ENCODE peak calls at places on chromosomes 4 and X, in seven cellular contexts. B, W, P, F, D, Y and U are unnamed samples.
A peak's percentile ranks its signal among the peaks of the same experiment; 100 is the strongest.

GRCh38 chr4:99847362-99847976 is 30.8 kb downstream of the DAPP1 start:
- DNase-seq in B (peak; percentile 87), W (no peak), P (no peak), F (no peak), D (no peak), Y (no peak), U (no peak)

GRCh38 chr4:55447826-55448225 is 52.1 kb downstream of the TMEM165 start:
- DNase-seq in B (no peak), W (no peak), P (no peak), F (no peak), D (no peak), Y (no peak), U (no peak)

GRCh38 chrX:29687687-29688086 is 527.7 kb upstream of the MAGEB2 start:
- DNase-seq in B (no peak), W (no peak), P (no peak), F (no peak), D (no peak), Y (no peak), U (no peak)

GRCh38 chrX:71253253-71254091 is 468 bp downstream of the ZMYM3 start:
- DNase-seq in B (no peak), W (no peak), P (peak; percentile 67), F (peak; percentile 84), D (peak; percentile 13), Y (peak; percentile 78), U (peak; percentile 21)

GRCh38 chrX:2500681-2501151 is at the start of the genes DHRSX and ZBED1:
- DNase-seq in B (no peak), W (no peak), P (peak; percentile 83), F (peak; percentile 90), D (no peak), Y (peak; percentile 67), U (peak; percentile 44)

GRCh38 chrX:134600714-134601113 is 57.6 kb downstream of the PLAC1 start:
- DNase-seq in B (no peak), W (peak; percentile 46), P (no peak), F (no peak), D (no peak), Y (no peak), U (no peak)

GRCh38 chrX:130106071-130106470 is 4.2 kb downstream of the ELF4 start:
- DNase-seq in B (no peak), W (no peak), P (no peak), F (peak; percentile 9), D (no peak), Y (no peak), U (no peak)

GRCh38 chrX:123993326-123993725 is 31.8 kb downstream of the STAG2 start:
- DNase-seq in B (no peak), W (no peak), P (no peak), F (no peak), D (no peak), Y (no peak), U (no peak)

GRCh38 chr4:21790437-21791029 is 158.0 kb downstream of the KCNIP4 start:
- DNase-seq in B (no peak), W (peak; percentile 16), P (peak; percentile 7), F (peak; percentile 3), D (no peak), Y (no peak), U (no peak)

GRCh38 chrX:31572396-31572795 is 500.6 kb upstream of the FTHL17 start:
- DNase-seq in B (no peak), W (no peak), P (no peak), F (no peak), D (no peak), Y (no peak), U (no peak)

GRCh38 chrX:30673884-30674598 is 20.8 kb downstream of the GK start:
- DNase-seq in B (no peak), W (no peak), P (no peak), F (no peak), D (no peak), Y (no peak), U (no peak)

GRCh38 chr4:128832253-128832641 is 22.7 kb downstream of the JADE1 start:
- DNase-seq in B (no peak), W (no peak), P (no peak), F (no peak), D (no peak), Y (no peak), U (no peak)

GRCh38 chr4:128835498-128836222 is 26.2 kb downstream of the JADE1 start:
- DNase-seq in B (no peak), W (no peak), P (no peak), F (no peak), D (no peak), Y (no peak), U (no peak)

GRCh38 chr4:128827280-128827679 is 17.8 kb downstream of the JADE1 start:
- DNase-seq in B (no peak), W (no peak), P (no peak), F (no peak), D (no peak), Y (peak; percentile 39), U (no peak)

GRCh38 chr4:128830906-128831525 is 21.5 kb downstream of the JADE1 start:
- DNase-seq in B (no peak), W (no peak), P (no peak), F (no peak), D (no peak), Y (no peak), U (no peak)

GRCh38 chr4:128831526-128832252 is 22.2 kb downstream of the JADE1 start:
- DNase-seq in B (no peak), W (no peak), P (no peak), F (peak; percentile 32), D (peak; percentile 57), Y (no peak), U (no peak)
- TF ChIP-seq JUND in B (no peak), W (no peak), P (no peak), F (no peak), D (no peak), Y (no peak), U (no peak)

DNA sequence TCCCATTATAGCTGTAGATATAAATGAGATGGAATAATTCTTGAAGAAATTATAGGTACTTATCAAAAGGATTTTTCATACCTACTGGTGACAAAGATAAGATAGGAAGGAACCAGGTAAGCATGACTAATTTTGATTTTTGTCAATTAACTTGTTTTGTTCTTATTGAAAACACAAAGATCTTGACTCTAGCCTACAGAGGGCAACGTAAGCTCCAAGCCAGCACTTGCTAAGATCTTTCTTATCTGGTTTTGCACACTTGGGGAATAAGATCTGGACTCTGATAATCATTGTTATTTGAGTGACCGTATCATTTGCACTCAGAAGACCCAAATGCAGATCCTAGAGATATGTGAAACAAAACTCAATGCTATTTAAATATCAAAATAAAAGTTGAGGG is 223.4 kb downstream of the VEGFC start:
- DNase-seq in B (no peak), W (no peak), P (no peak), F (no peak), D (no peak), Y (no peak), U (no peak)
- TF ChIP-seq JUND in B (no peak), W (no peak), P (no peak), F (no peak), D (no peak), Y (no peak), U (no peak)

GRCh38 chrX:153632612-153632980 is 14.4 kb upstream of the DUSP9 start:
- DNase-seq in B (no peak), W (no peak), P (no peak), F (peak; percentile 20), D (no peak), Y (no peak), U (no peak)
- TF ChIP-seq JUND in B (no peak), W (no peak), P (no peak), F (no peak), D (no peak), Y (no peak), U (no peak)

GRCh38 chr4:83075696-83076095 is 38.8 kb downstream of the PLAC8 start:
- DNase-seq in B (no peak), W (no peak), P (no peak), F (no peak), D (no peak), Y (no peak), U (no peak)

GRCh38 chr4:83074086-83074704 is 39.2 kb downstream of the COPS4 start:
- DNase-seq in B (peak; percentile 79), W (peak; percentile 65), P (peak; percentile 40), F (peak; percentile 56), D (peak; percentile 75), Y (no peak), U (peak; percentile 80)

GRCh38 chr4:83067058-83067639 is 32.2 kb downstream of the COPS4 start:
- DNase-seq in B (no peak), W (peak; percentile 7), P (no peak), F (no peak), D (no peak), Y (no peak), U (no peak)

GRCh38 chr4:83075271-83075670 is 39.3 kb downstream of the PLAC8 start:
- DNase-seq in B (no peak), W (no peak), P (no peak), F (no peak), D (no peak), Y (no peak), U (no peak)

GRCh38 chr4:83071116-83071515 is 36.1 kb downstream of the COPS4 start:
- DNase-seq in B (no peak), W (no peak), P (no peak), F (no peak), D (no peak), Y (no peak), U (no peak)
- TF ChIP-seq JUND in B (no peak), W (no peak), P (no peak), F (no peak), D (no peak), Y (no peak), U (no peak)

DNA sequence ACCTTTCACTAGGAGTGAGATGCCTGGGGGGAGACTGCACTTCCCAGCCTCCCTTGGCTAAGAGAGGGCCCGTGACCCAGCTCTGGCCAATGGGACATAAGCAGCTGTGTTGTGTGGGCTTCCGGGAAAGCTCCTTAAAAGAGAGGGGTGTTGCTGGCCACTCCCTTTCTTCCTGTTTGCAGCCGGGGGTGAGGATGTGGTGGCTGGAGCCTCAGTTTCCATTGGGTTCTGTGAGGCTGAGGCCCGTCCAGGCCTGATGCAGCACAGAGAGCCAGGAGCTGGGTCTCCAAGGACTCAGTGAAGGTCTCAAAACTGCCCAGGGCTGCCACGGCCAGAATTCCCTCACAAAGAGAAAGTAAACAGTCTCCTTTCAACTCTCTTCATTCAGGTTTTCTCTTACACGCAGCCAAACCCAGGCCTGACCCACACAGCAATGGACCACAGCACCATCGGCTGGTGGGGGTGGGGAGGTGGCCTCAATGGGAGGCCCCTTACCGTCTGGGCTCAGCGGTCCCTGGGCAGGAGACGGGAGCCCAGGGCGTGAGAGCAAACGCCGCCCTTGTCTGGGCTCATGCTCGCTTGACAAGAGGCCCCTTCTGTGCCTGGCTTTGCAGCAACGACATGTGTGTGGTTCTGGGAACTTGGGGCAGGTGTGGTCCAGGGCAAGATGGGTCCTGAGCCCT is 6.6 kb downstream of the NKX1-1 start:
- DNase-seq in B (no peak), W (no peak), P (peak; percentile 36), F (peak; percentile 15), D (no peak), Y (no peak), U (no peak)
- TF ChIP-seq JUND in B (no peak), W (no peak), P (no peak), F (no peak), D (no peak), Y (no peak), U (no peak)

GRCh38 chr4:15317246-15317645 is 110.6 kb upstream of the C1QTNF7 start:
- DNase-seq in B (no peak), W (no peak), P (no peak), F (no peak), D (no peak), Y (no peak), U (no peak)
- TF ChIP-seq JUND in B (no peak), W (no peak), P (no peak), F (no peak), D (no peak), Y (no peak), U (no peak)

GRCh38 chrX:9794495-9794894 is 8.3 kb downstream of the SHROOM2 start:
- DNase-seq in B (no peak), W (no peak), P (no peak), F (no peak), D (no peak), Y (no peak), U (no peak)
- TF ChIP-seq JUND in B (no peak), W (no peak), P (no peak), F (no peak), D (no peak), Y (no peak), U (no peak)